ENCODE peak calls at places on chromosomes 12 and 14, in eight cellular contexts. B is AG04450; Y is effector memory CD4-positive, alpha-beta T cell; Q is HCT116; H is heart right ventricle; R is tibial nerve; A is IMR-90; O is CD8-positive, alpha-beta memory T cell. W is an unnamed sample. For H3K27me3, the result is how much of the 10 kb centered on the place peaks cover.

GRCh38 chr14:100303925-100304324 is 2.3 kb downstream of the SLC25A29 start:
- DNase-seq in B (no peak), Y (no peak), Q (no peak), H (no peak), R (no peak), A (no peak), O (no peak), W (no peak)

GRCh38 chr14:35897616-35898111 is 71.5 kb downstream of the BRMS1L start:
- DNase-seq in B (no peak), Y (no peak), Q (no peak), H (no peak), R (no peak), A (no peak), O (no peak), W (no peak)

GRCh38 chr14:50620341-50620740 is 47.8 kb downstream of the SAV1 start:
- DNase-seq in B (no peak), Y (no peak), Q (no peak), H (no peak), R (no peak), A (peak), O (no peak), W (peak)

GRCh38 chr12:51076235-51076930 is 7.0 kb downstream of the CSRNP2 start:
- DNase-seq in B (no peak), Y (no peak), Q (no peak), H (no peak), R (no peak), A (no peak), O (no peak), W (no peak)

GRCh38 chr12:24860546-24860945 is 88.4 kb downstream of the BCAT1 start:
- DNase-seq in B (no peak), Y (no peak), Q (no peak), H (no peak), R (no peak), A (peak), O (no peak), W (no peak)

GRCh38 chr12:43847427-43847826 is 11.5 kb downstream of the TMEM117 start:
- DNase-seq in B (no peak), Y (no peak), Q (no peak), H (no peak), R (no peak), A (peak), O (no peak), W (peak)

GRCh38 chr12:31246470-31246850 is 79.5 kb downstream of the SINHCAF start:
- DNase-seq in B (no peak), Y (no peak), Q (no peak), H (no peak), R (no peak), A (no peak), O (no peak), W (peak)

GRCh38 chr14:78022059-78022458 is 148.1 kb upstream of the NRXN3 start:
- DNase-seq in B (no peak), Y (no peak), Q (peak), H (peak), R (no peak), A (peak), O (peak), W (peak)

GRCh38 chr12:55188974-55189556 is 31.8 kb upstream of the OR10A7 start:
- DNase-seq in B (peak), Y (no peak), Q (peak), H (peak), R (no peak), A (peak), O (peak), W (peak)

GRCh38 chr12:65597527-65597926 is 226.8 kb upstream of the HMGA2 start:
- DNase-seq in B (no peak), Y (no peak), Q (no peak), H (no peak), R (no peak), A (peak), O (no peak), W (no peak)

GRCh38 chr14:21860172-21860571 is 186.6 kb upstream of the OR4E1 start:
- DNase-seq in B (no peak), Y (no peak), Q (peak), H (no peak), R (no peak), A (no peak), O (peak), W (no peak)

GRCh38 chr14:55329999-55330710 is 58.9 kb downstream of the FBXO34 start:
- DNase-seq in B (no peak), Y (no peak), Q (no peak), H (no peak), R (no peak), A (peak), O (no peak), W (peak)

GRCh38 chr14:100577986-100578431 is 9.2 kb downstream of the BEGAIN start:
- DNase-seq in B (no peak), Y (no peak), Q (no peak), H (no peak), R (no peak), A (no peak), O (no peak), W (no peak)

GRCh38 chr12:71938728-71939385 is at the start of gene TPH2:
- DNase-seq in B (no peak), Y (no peak), Q (peak), H (peak), R (no peak), A (peak), O (peak), W (peak)

GRCh38 chr12:82470906-82471512 is 112.7 kb downstream of the METTL25 start:
- DNase-seq in B (no peak), Y (no peak), Q (no peak), H (no peak), R (no peak), A (no peak), O (no peak), W (no peak)

GRCh38 chr12:92596388-92596787 is 106.4 kb upstream of the PLEKHG7 start:
- DNase-seq in B (peak), Y (no peak), Q (no peak), H (no peak), R (no peak), A (peak), O (no peak), W (no peak)

GRCh38 chr12:80794506-80794905 is 77.8 kb downstream of the MYF5 start:
- DNase-seq in B (no peak), Y (no peak), Q (no peak), H (no peak), R (no peak), A (no peak), O (no peak), W (no peak)

GRCh38 chr12:108605690-108606406 is 8.0 kb upstream of the TMEM119 start:
- DNase-seq in B (no peak), Y (no peak), Q (no peak), H (no peak), R (no peak), A (no peak), O (no peak), W (no peak)

GRCh38 chr14:24398943-24399801 is at the start of gene NYNRIN:
- DNase-seq in B (no peak), Y (no peak), Q (no peak), H (no peak), R (no peak), A (peak), O (peak), W (no peak)

GRCh38 chr12:127984386-127985055 is 282.4 kb upstream of the TMEM132C start:
- DNase-seq in B (no peak), Y (no peak), Q (no peak), H (no peak), R (no peak), A (no peak), O (no peak), W (no peak)

GRCh38 chr12:2689879-2690278 is 104.9 kb upstream of the FKBP4 start:
- DNase-seq in B (no peak), Y (no peak), Q (no peak), H (no peak), R (no peak), A (no peak), O (no peak), W (no peak)

GRCh38 chr12:89389755-89390661 is 37.7 kb upstream of the DUSP6 start:
- DNase-seq in B (no peak), Y (no peak), Q (no peak), H (no peak), R (no peak), A (peak), O (no peak), W (no peak)

GRCh38 chr12:88946377-88946997 is 366.2 kb upstream of the KITLG start:
- DNase-seq in B (no peak), Y (no peak), Q (peak), H (peak), R (no peak), A (peak), O (no peak), W (peak)

GRCh38 chr12:82174936-82175335 is 183.3 kb downstream of the CCDC59 start:
- DNase-seq in B (no peak), Y (no peak), Q (no peak), H (no peak), R (no peak), A (no peak), O (no peak), W (peak)

GRCh38 chr14:96660135-96660534 is 137.0 kb upstream of the VRK1 start:
- DNase-seq in B (no peak), Y (no peak), Q (no peak), H (no peak), R (no peak), A (no peak), O (no peak), W (no peak)

GRCh38 chr14:89013098-89013504 is 188.7 kb downstream of the TTC8 start:
- DNase-seq in B (no peak), Y (no peak), Q (peak), H (no peak), R (no peak), A (peak), O (no peak), W (no peak)

GRCh38 chr12:45547132-45547531 is 182.4 kb upstream of the ARID2 start:
- DNase-seq in B (no peak), Y (no peak), Q (no peak), H (no peak), R (no peak), A (no peak), O (no peak), W (no peak)
- H3K27ac ChIP-seq in B (no peak), Y (no peak), Q (no peak), H (no peak), R (no peak), A (no peak), O (no peak), W (no peak)

GRCh38 chr12:114397978-114398881 is 7.7 kb downstream of the TBX5 start:
- DNase-seq in B (no peak), Y (no peak), Q (no peak), H (no peak), R (no peak), A (peak), O (no peak), W (no peak)
- H3K27me3 ChIP-seq in B (under half), Y (under half), Q (under half), H (under half), R (half or more), A (under half), O (under half), W (half or more)

GRCh38 chr12:68478516-68479260 is 132.0 kb upstream of the RAP1B start:
- DNase-seq in B (no peak), Y (no peak), Q (no peak), H (no peak), R (no peak), A (no peak), O (no peak), W (peak)
- H3K27ac ChIP-seq in B (peak), Y (no peak), Q (no peak), H (no peak), R (no peak), A (peak), O (no peak), W (no peak)

DNA sequence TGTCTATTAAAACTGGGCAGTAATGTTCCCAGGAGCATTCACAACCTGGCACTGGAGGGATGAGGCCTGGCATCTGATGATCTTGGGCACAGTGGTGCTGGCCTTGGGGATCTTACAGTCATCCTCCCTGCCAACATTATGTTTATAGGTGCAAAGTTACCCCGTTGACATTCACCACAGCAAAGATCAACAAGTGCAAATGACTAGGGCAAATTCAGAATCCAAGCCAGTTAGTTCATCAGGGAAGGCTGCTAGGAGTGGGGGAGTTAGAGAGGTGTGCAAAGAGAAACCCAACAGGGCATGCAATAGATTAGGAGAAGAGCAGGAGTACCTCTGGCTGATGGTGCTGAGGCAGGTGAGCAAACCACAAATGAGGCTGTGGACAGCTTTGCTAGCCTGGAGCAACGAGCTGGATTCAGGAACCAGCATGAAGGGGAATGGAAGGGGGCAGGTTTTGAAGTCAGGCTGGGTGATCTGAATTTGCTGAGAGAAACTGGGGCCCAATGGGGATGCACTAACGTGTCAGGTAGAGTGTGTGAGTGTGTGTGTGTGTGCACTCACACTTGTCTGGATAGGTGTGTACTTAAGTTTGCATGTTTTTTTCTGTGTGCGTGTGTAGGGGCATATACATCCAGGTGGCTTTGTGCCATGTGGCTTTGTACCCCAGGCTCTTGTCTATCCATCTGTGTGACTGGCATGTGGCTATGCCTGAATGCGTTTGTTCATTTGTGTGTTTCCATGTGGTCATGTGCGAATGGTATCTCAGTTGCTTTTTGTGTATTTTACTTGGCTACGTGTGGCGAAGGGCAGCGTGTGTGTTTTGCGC is 1.6 kb downstream of the CISTR start:
- DNase-seq in B (no peak), Y (no peak), Q (no peak), H (no peak), R (no peak), A (no peak), O (no peak), W (no peak)
- H3K27me3 ChIP-seq in B (half or more), Y (under half), Q (under half), H (under half), R (half or more), A (half or more), O (under half), W (half or more)

GRCh38 chr12:50017047-50017446 is 8.2 kb downstream of the RACGAP1 start:
- DNase-seq in B (peak), Y (no peak), Q (no peak), H (peak), R (peak), A (peak), O (no peak), W (peak)
- H3K27ac ChIP-seq in B (peak), Y (no peak), Q (no peak), H (peak), R (peak), A (peak), O (no peak), W (no peak)

GRCh38 chr12:118617922-118618450 is 241.6 kb downstream of the SUDS3 start:
- DNase-seq in B (no peak), Y (no peak), Q (no peak), H (no peak), R (no peak), A (no peak), O (no peak), W (no peak)
- H3K27me3 ChIP-seq in B (under half), Y (under half), Q (under half), H (under half), R (under half), A (under half), O (under half), W (under half)

GRCh38 chr12:14952295-14952995 is 9.0 kb downstream of the ARHGDIB start:
- DNase-seq in B (peak), Y (peak), Q (peak), H (peak), R (no peak), A (peak), O (peak), W (peak)
- H3K27ac ChIP-seq in B (peak), Y (peak), Q (no peak), H (peak), R (peak), A (peak), O (peak), W (no peak)